ENCODE peak calls at places on chromosomes 16 and 17, in six cellular contexts. One of them, this sample, is unnamed.

GRCh38 chr16:55661842-55662479 is 6.2 kb downstream of the SLC6A2 start:
- DNase-seq in SK-N-SH: peak
- DNase-seq in A549: no peak
- DNase-seq in stomach: no peak
- DNase-seq in H1: no peak
- DNase-seq in GM12878: no peak
- DNase-seq in this sample: no peak

GRCh38 chr17:8153957-8154607 is 1.9 kb upstream of the PER1 start:
- DNase-seq in SK-N-SH: peak
- DNase-seq in GM12878: no peak
- DNase-seq in H1: peak
- DNase-seq in stomach: peak
- DNase-seq in A549: peak
- DNase-seq in this sample: peak

GRCh38 chr16:48576927-48577326 is 33.1 kb downstream of the N4BP1 start:
- DNase-seq in A549: peak
- DNase-seq in GM12878: no peak
- DNase-seq in stomach: no peak
- DNase-seq in H1: no peak
- DNase-seq in SK-N-SH: no peak
- DNase-seq in this sample: no peak

GRCh38 chr16:84765606-84766580 is 53.9 kb upstream of the CRISPLD2 start:
- DNase-seq in GM12878: no peak
- DNase-seq in H1: no peak
- DNase-seq in A549: no peak
- DNase-seq in SK-N-SH: no peak
- DNase-seq in stomach: no peak
- DNase-seq in this sample: no peak

GRCh38 chr16:27475561-27475960 is 73.6 kb downstream of the IL21R start:
- DNase-seq in GM12878: no peak
- DNase-seq in SK-N-SH: no peak
- DNase-seq in A549: no peak
- DNase-seq in stomach: no peak
- DNase-seq in H1: no peak
- DNase-seq in this sample: no peak

GRCh38 chr16:22161999-22162657 is at the start of gene SDR42E2:
- DNase-seq in H1: peak
- DNase-seq in SK-N-SH: peak
- DNase-seq in GM12878: no peak
- DNase-seq in A549: no peak
- DNase-seq in stomach: peak
- DNase-seq in this sample: peak

GRCh38 chr16:82033683-82034300 is 1.3 kb upstream of the HSD17B2 start:
- DNase-seq in H1: no peak
- DNase-seq in stomach: peak
- DNase-seq in SK-N-SH: no peak
- DNase-seq in A549: no peak
- DNase-seq in GM12878: no peak
- DNase-seq in this sample: peak

GRCh38 chr17:57363998-57364645 is 107.8 kb downstream of the MSI2 start:
- DNase-seq in GM12878: no peak
- DNase-seq in A549: no peak
- DNase-seq in SK-N-SH: peak
- DNase-seq in stomach: no peak
- DNase-seq in H1: no peak
- DNase-seq in this sample: no peak

GRCh38 chr16:69812213-69813014 is 50.3 kb downstream of the WWP2 start:
- DNase-seq in H1: no peak
- DNase-seq in GM12878: no peak
- DNase-seq in stomach: no peak
- DNase-seq in SK-N-SH: no peak
- DNase-seq in A549: peak
- DNase-seq in this sample: no peak

GRCh38 chr16:23026777-23027362 is 122.4 kb downstream of the USP31 start:
- DNase-seq in SK-N-SH: no peak
- DNase-seq in H1: peak
- DNase-seq in GM12878: no peak
- DNase-seq in A549: peak
- DNase-seq in stomach: no peak
- DNase-seq in this sample: no peak

GRCh38 chr16:89695875-89696597 is 5.5 kb downstream of the SPATA2L start:
- DNase-seq in H1: no peak
- DNase-seq in GM12878: no peak
- DNase-seq in A549: no peak
- DNase-seq in stomach: no peak
- DNase-seq in SK-N-SH: peak
- DNase-seq in this sample: no peak

GRCh38 chr17:2357237-2357636 is 19.9 kb downstream of the SGSM2 start:
- DNase-seq in GM12878: no peak
- DNase-seq in A549: no peak
- DNase-seq in stomach: no peak
- DNase-seq in SK-N-SH: no peak
- DNase-seq in H1: no peak
- DNase-seq in this sample: no peak

GRCh38 chr17:12522743-12523181 is 142.9 kb upstream of the MYOCD start:
- DNase-seq in SK-N-SH: no peak
- DNase-seq in A549: peak
- DNase-seq in GM12878: no peak
- DNase-seq in stomach: peak
- DNase-seq in H1: no peak
- DNase-seq in this sample: peak

GRCh38 chr17:77214743-77215142 is 74.0 kb downstream of the SEC14L1 start:
- DNase-seq in GM12878: no peak
- DNase-seq in H1: peak
- DNase-seq in stomach: peak
- DNase-seq in A549: peak
- DNase-seq in SK-N-SH: peak
- DNase-seq in this sample: peak

GRCh38 chr17:17837380-17837821 is 615 bp upstream of the SREBF1 start:
- DNase-seq in H1: no peak
- DNase-seq in SK-N-SH: no peak
- DNase-seq in A549: peak
- DNase-seq in stomach: no peak
- DNase-seq in GM12878: no peak
- DNase-seq in this sample: no peak

GRCh38 chr16:17370233-17371013 is 100.3 kb downstream of the XYLT1 start:
- DNase-seq in A549: no peak
- DNase-seq in GM12878: no peak
- DNase-seq in stomach: no peak
- DNase-seq in SK-N-SH: peak
- DNase-seq in H1: no peak
- DNase-seq in this sample: no peak

GRCh38 chr16:3198334-3199072 is 10.5 kb downstream of the OR1F1 start:
- DNase-seq in stomach: no peak
- DNase-seq in SK-N-SH: no peak
- DNase-seq in H1: no peak
- DNase-seq in A549: peak
- DNase-seq in GM12878: no peak
- DNase-seq in this sample: no peak

GRCh38 chr16:54945063-54945462 is 14.4 kb downstream of the IRX5 start:
- DNase-seq in SK-N-SH: no peak
- DNase-seq in H1: no peak
- DNase-seq in stomach: no peak
- DNase-seq in GM12878: no peak
- DNase-seq in A549: no peak
- DNase-seq in this sample: no peak

GRCh38 chr16:57258226-57258909 is 13.3 kb downstream of the ARL2BP start:
- DNase-seq in H1: no peak
- DNase-seq in stomach: peak
- DNase-seq in SK-N-SH: no peak
- DNase-seq in A549: no peak
- DNase-seq in GM12878: no peak
- DNase-seq in this sample: peak

GRCh38 chr16:57773680-57774295 is 28.5 kb downstream of the KIFC3 start:
- DNase-seq in stomach: peak
- DNase-seq in A549: no peak
- DNase-seq in GM12878: no peak
- DNase-seq in SK-N-SH: no peak
- DNase-seq in H1: no peak
- DNase-seq in this sample: no peak

GRCh38 chr17:36500745-36501225 is 14.3 kb downstream of the ZNHIT3 start:
- DNase-seq in H1: no peak
- DNase-seq in A549: no peak
- DNase-seq in GM12878: no peak
- DNase-seq in stomach: no peak
- DNase-seq in SK-N-SH: no peak
- DNase-seq in this sample: no peak

GRCh38 chr17:76988796-76989195 is 120.6 kb downstream of the MGAT5B start:
- DNase-seq in SK-N-SH: no peak
- DNase-seq in stomach: no peak
- DNase-seq in GM12878: no peak
- DNase-seq in A549: no peak
- DNase-seq in H1: no peak
- DNase-seq in this sample: no peak

GRCh38 chr16:89219365-89219764 is 1.9 kb downstream of the ZNF778 start:
- DNase-seq in H1: no peak
- DNase-seq in SK-N-SH: no peak
- DNase-seq in A549: no peak
- DNase-seq in GM12878: no peak
- DNase-seq in stomach: no peak
- DNase-seq in this sample: no peak

GRCh38 chr16:86231996-86232350 is 278.4 kb upstream of the FOXF1 start:
- DNase-seq in GM12878: no peak
- DNase-seq in H1: no peak
- DNase-seq in A549: no peak
- DNase-seq in SK-N-SH: no peak
- DNase-seq in stomach: no peak
- DNase-seq in this sample: no peak

DNA sequence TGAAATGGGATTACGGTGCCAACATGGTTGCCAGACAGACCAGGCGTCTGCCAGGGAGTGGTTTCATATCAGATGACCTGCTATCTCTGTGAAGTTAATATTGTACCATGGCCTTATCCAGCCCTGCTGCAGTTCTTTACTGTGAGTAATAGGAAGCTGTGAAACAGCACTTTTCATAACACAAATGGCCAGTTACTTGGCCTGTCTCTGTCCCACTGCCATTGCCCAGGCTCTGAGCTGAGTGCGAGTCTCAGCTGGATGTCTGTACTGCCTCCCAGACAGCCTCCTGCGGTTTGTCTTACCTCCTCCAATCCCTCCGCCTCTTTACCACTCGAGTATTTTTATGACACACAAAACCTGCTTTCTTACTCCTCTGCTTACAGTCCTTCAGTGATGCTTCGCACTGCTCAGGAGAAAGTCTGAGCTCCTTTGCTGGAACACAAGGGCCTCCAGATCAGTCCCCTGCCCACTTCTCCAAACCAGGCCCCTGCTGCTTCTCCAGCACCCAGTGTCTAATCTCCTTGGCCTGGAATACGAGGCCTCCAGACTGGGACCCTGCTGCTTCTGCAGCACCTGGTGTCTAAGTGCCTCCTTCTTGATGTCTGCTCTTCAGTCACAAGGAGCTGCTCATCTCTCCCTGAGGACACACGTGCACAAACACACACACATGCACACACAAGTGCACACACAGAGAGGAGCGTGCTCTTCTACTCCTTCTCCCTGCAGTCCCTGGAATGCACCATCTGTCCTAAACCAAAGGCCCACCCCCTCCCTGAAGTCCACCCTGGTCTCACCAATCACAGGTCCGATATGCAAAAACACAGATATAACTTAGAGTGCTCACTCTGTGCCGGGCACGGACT is 17.1 kb upstream of the RHOT1 start:
- DNase-seq in stomach: peak
- DNase-seq in H1: no peak
- DNase-seq in A549: peak
- DNase-seq in GM12878: no peak
- DNase-seq in SK-N-SH: peak
- DNase-seq in this sample: no peak
- TF ChIP-seq EP300 in stomach: no peak
- TF ChIP-seq EP300 in H1: no peak
- TF ChIP-seq EP300 in A549: no peak
- TF ChIP-seq EP300 in GM12878: no peak
- TF ChIP-seq EP300 in SK-N-SH: peak
- TF ChIP-seq EP300 in this sample: no peak

GRCh38 chr16:67190041-67190440 is at the start of gene EXOC3L1:
- DNase-seq in stomach: no peak
- DNase-seq in A549: no peak
- DNase-seq in GM12878: no peak
- DNase-seq in SK-N-SH: no peak
- DNase-seq in H1: no peak
- DNase-seq in this sample: no peak
- H3K27ac ChIP-seq in stomach: no peak
- H3K27ac ChIP-seq in A549: no peak
- H3K27ac ChIP-seq in GM12878: no peak
- H3K27ac ChIP-seq in SK-N-SH: no peak
- H3K27ac ChIP-seq in H1: no peak
- H3K27ac ChIP-seq in this sample: no peak

GRCh38 chr17:27954521-27955495 is 61.6 kb upstream of the LYRM9 start:
- DNase-seq in H1: no peak
- DNase-seq in stomach: no peak
- DNase-seq in SK-N-SH: no peak
- DNase-seq in GM12878: no peak
- DNase-seq in A549: no peak
- DNase-seq in this sample: no peak
- TF ChIP-seq EP300 in H1: no peak
- TF ChIP-seq EP300 in stomach: no peak
- TF ChIP-seq EP300 in SK-N-SH: no peak
- TF ChIP-seq EP300 in GM12878: no peak
- TF ChIP-seq EP300 in A549: no peak
- TF ChIP-seq EP300 in this sample: no peak

DNA sequence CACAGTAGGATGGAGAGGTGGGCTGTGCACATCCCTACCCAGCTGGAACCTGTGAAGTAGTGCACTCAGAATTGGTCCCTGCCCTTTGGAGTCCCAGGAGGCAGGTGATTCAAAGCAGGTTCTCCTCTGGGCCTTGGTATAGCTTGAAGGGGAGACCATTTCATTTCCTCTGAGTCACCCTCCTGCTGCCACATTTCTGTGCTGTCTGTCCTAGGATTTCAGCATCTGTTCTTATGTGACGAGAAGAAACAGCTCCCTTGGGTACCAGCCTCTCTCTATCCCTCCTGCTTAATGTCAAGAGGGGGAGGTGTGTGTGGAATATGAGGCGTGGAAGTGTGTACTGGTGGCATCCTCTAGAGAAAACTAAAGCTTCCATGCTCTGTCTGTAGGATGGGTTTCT is 5.0 kb upstream of the NFE2L1 start:
- DNase-seq in GM12878: no peak
- DNase-seq in H1: no peak
- DNase-seq in stomach: no peak
- DNase-seq in SK-N-SH: no peak
- DNase-seq in A549: no peak
- DNase-seq in this sample: no peak
- H3K27ac ChIP-seq in GM12878: no peak
- H3K27ac ChIP-seq in H1: no peak
- H3K27ac ChIP-seq in stomach: no peak
- H3K27ac ChIP-seq in SK-N-SH: no peak
- H3K27ac ChIP-seq in A549: no peak
- H3K27ac ChIP-seq in this sample: no peak

GRCh38 chr17:27329146-27329805 is 35.4 kb downstream of the WSB1 start:
- DNase-seq in A549: no peak
- DNase-seq in stomach: no peak
- DNase-seq in GM12878: no peak
- DNase-seq in H1: peak
- DNase-seq in SK-N-SH: no peak
- DNase-seq in this sample: no peak
- TF ChIP-seq EP300 in A549: no peak
- TF ChIP-seq EP300 in stomach: no peak
- TF ChIP-seq EP300 in GM12878: no peak
- TF ChIP-seq EP300 in H1: no peak
- TF ChIP-seq EP300 in SK-N-SH: no peak
- TF ChIP-seq EP300 in this sample: no peak